ENCODE peak calls at places on chromosomes 4 and X, in four cellular contexts. One of them, this sample, is unnamed.

GRCh38 chr4:121096629-121097028 is 24.3 kb upstream of the NDNF start:
- DNase-seq in HepG2: peak; percentile 7
- DNase-seq in K562: no peak
- DNase-seq in GM12878: no peak
- DNase-seq in this sample: no peak

GRCh38 chr4:18798123-18798522 is 776.6 kb upstream of the LCORL start:
- DNase-seq in HepG2: no peak
- DNase-seq in K562: no peak
- DNase-seq in GM12878: no peak
- DNase-seq in this sample: no peak

GRCh38 chr4:7209699-7210098 is 17.4 kb downstream of the SORCS2 start:
- DNase-seq in HepG2: no peak
- DNase-seq in K562: no peak
- DNase-seq in GM12878: no peak
- DNase-seq in this sample: no peak

GRCh38 chrX:1102786-1103185 is 109.7 kb downstream of the CRLF2 start:
- DNase-seq in HepG2: no peak
- DNase-seq in K562: no peak
- DNase-seq in GM12878: no peak
- DNase-seq in this sample: no peak

GRCh38 chr4:54100607-54101189 is 735 bp downstream of the GSX2 start:
- DNase-seq in HepG2: no peak
- DNase-seq in K562: no peak
- DNase-seq in GM12878: no peak
- DNase-seq in this sample: no peak

GRCh38 chrX:48835524-48836329 is at the start of gene PCSK1N:
- DNase-seq in HepG2: peak; percentile 88
- DNase-seq in K562: no peak
- DNase-seq in GM12878: no peak
- DNase-seq in this sample: peak; percentile 30

GRCh38 chr4:127251423-127251822 is 381.3 kb upstream of the INTU start:
- DNase-seq in HepG2: no peak
- DNase-seq in K562: no peak
- DNase-seq in GM12878: no peak
- DNase-seq in this sample: no peak

GRCh38 chr4:37597019-37597418 is 89.2 kb downstream of the RELL1 start:
- DNase-seq in HepG2: peak; percentile 50
- DNase-seq in K562: no peak
- DNase-seq in GM12878: no peak
- DNase-seq in this sample: no peak

GRCh38 chrX:141642979-141643378 is 53.5 kb downstream of the SPANXA2 start:
- DNase-seq in HepG2: no peak
- DNase-seq in K562: no peak
- DNase-seq in GM12878: no peak
- DNase-seq in this sample: no peak
- TF ChIP-seq USF2 in HepG2: no peak
- TF ChIP-seq USF2 in K562: no peak
- TF ChIP-seq USF2 in GM12878: no peak
- TF ChIP-seq USF2 in this sample: no peak

GRCh38 chr4:183968502-183968901 is 63.4 kb downstream of the STOX2 start:
- DNase-seq in HepG2: no peak
- DNase-seq in K562: no peak
- DNase-seq in GM12878: no peak
- DNase-seq in this sample: no peak
- TF ChIP-seq MAX in HepG2: no peak
- TF ChIP-seq MAX in K562: no peak
- TF ChIP-seq MAX in GM12878: no peak
- TF ChIP-seq MAX in this sample: no peak

DNA sequence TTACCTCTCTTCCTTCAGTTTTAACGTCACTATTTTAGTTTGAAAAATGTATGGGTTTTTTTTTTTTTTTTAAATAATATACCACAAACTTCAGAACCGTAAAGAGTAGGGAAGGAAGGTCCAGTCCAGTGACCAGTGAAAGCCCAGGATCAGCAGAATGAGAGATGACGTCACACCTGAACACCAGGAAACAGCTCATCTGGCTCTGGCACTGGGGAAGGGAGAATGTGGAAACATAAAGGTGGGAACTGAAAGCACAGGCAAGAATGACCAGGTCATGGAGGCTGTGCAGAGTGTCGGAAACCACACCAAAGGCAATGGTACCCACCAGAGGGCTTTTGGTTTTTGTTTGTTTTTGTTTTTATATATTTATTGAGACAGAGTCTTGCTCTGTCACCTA is 141.2 kb downstream of the DHX15 start:
- DNase-seq in HepG2: no peak
- DNase-seq in K562: no peak
- DNase-seq in GM12878: no peak
- DNase-seq in this sample: no peak
- TF ChIP-seq ETV6 in HepG2: no peak
- TF ChIP-seq ETV6 in K562: no peak
- TF ChIP-seq ETV6 in GM12878: no peak
- TF ChIP-seq ETV6 in this sample: no peak

DNA sequence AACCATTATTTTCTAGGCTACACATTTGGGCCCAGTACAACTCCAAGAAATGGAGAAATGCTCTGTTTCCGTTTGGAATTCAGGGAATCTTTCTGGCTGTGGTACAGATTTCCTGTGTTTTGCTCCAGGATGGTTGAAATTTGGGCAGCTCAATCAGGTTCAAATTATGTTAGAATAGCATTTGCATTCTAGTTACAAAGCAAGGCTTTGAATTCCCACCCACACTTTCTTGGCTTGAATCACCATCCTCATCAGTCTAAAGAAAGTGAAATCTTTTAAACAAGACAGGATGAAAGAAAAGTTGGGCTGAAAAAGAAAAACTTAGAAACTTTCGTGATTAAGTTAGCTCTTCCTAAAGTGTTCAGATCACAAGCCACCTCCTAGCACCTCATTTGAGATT is 98.1 kb upstream of the VCX3B start:
- DNase-seq in HepG2: no peak
- DNase-seq in K562: no peak
- DNase-seq in GM12878: no peak
- DNase-seq in this sample: no peak
- TF ChIP-seq USF2 in HepG2: no peak
- TF ChIP-seq USF2 in K562: no peak
- TF ChIP-seq USF2 in GM12878: no peak
- TF ChIP-seq USF2 in this sample: no peak

GRCh38 chr4:114512595-114513295 is 85.9 kb upstream of the UGT8 start:
- DNase-seq in HepG2: no peak
- DNase-seq in K562: no peak
- DNase-seq in GM12878: no peak
- DNase-seq in this sample: no peak
- TF ChIP-seq MAX in HepG2: no peak
- TF ChIP-seq MAX in K562: no peak
- TF ChIP-seq MAX in GM12878: no peak
- TF ChIP-seq MAX in this sample: no peak

GRCh38 chrX:71935542-71935941 is 24.9 kb downstream of the NHSL2 start:
- DNase-seq in HepG2: no peak
- DNase-seq in K562: no peak
- DNase-seq in GM12878: no peak
- DNase-seq in this sample: peak; percentile 41
- TF ChIP-seq ETV6 in HepG2: no peak
- TF ChIP-seq ETV6 in K562: no peak
- TF ChIP-seq ETV6 in GM12878: no peak
- TF ChIP-seq ETV6 in this sample: no peak

GRCh38 chrX:154717824-154718223 is 33.1 kb downstream of the GAB3 start:
- DNase-seq in HepG2: no peak
- DNase-seq in K562: peak; percentile 54
- DNase-seq in GM12878: no peak
- DNase-seq in this sample: no peak
- TF ChIP-seq USF2 in HepG2: no peak
- TF ChIP-seq USF2 in K562: no peak
- TF ChIP-seq USF2 in GM12878: no peak
- TF ChIP-seq USF2 in this sample: no peak